ENCODE peak calls at places on chromosomes 7 and 10, in four cellular contexts. Y is HEK293T, N is HepG2, K is K562. H is an unnamed sample.

GRCh38 chr7:99392659-99393362 is 15.6 kb downstream of the PDAP1 start:
- DNase-seq in Y (no peak), N (no peak), K (peak), H (peak)

GRCh38 chr7:101179117-101179779 is 845 bp downstream of the NAT16 start:
- DNase-seq in Y (no peak), N (no peak), K (no peak), H (peak)

GRCh38 chr7:98244871-98245270 is 7.2 kb downstream of the TECPR1 start:
- DNase-seq in Y (no peak), N (no peak), K (no peak), H (no peak)

GRCh38 chr7:26170663-26171062 is 18.7 kb downstream of the NFE2L3 start:
- DNase-seq in Y (no peak), N (no peak), K (no peak), H (no peak)

GRCh38 chr10:110337906-110338305 is 33.2 kb upstream of the SMNDC1 start:
- DNase-seq in Y (no peak), N (no peak), K (no peak), H (no peak)

GRCh38 chr7:19851504-19851903 is 78.1 kb upstream of the TMEM196 start:
- DNase-seq in Y (no peak), N (no peak), K (no peak), H (no peak)

GRCh38 chr10:20855398-20856038 is 41.6 kb downstream of the NEBL start:
- DNase-seq in Y (peak), N (peak), K (peak), H (no peak)

GRCh38 chr7:105656922-105657521 is 75.7 kb upstream of the EFCAB10 start:
- DNase-seq in Y (peak), N (no peak), K (peak), H (peak)

GRCh38 chr7:155214328-155214986 is 83.2 kb upstream of the INSIG1 start:
- DNase-seq in Y (no peak), N (no peak), K (peak), H (no peak)

GRCh38 chr10:98267069-98267893 is 713 bp downstream of the LOXL4 start:
- DNase-seq in Y (no peak), N (no peak), K (no peak), H (no peak)

GRCh38 chr10:3486346-3487065 is 298.5 kb downstream of the KLF6 start:
- DNase-seq in Y (no peak), N (peak), K (no peak), H (peak)

GRCh38 chr7:123711832-123712293 is 36.9 kb downstream of the WASL start:
- DNase-seq in Y (no peak), N (no peak), K (no peak), H (no peak)

GRCh38 chr10:122331615-122332446 is 42.7 kb upstream of the PLEKHA1 start:
- DNase-seq in Y (no peak), N (peak), K (no peak), H (no peak)

GRCh38 chr7:82164813-82165212 is 278.8 kb downstream of the CACNA2D1 start:
- DNase-seq in Y (peak), N (no peak), K (no peak), H (no peak)

GRCh38 chr10:47379901-47380300 is 4.2 kb downstream of the ZNF488 start:
- DNase-seq in Y (no peak), N (no peak), K (no peak), H (no peak)

GRCh38 chr7:121275204-121275603 is 53.6 kb upstream of the WNT16 start:
- DNase-seq in Y (no peak), N (no peak), K (no peak), H (no peak)

GRCh38 chr7:152312316-152312715 is 123.5 kb downstream of the KMT2C start:
- DNase-seq in Y (no peak), N (no peak), K (no peak), H (no peak)

GRCh38 chr7:139774376-139774775 is 3.4 kb downstream of the HIPK2 start:
- DNase-seq in Y (no peak), N (no peak), K (no peak), H (no peak)

GRCh38 chr10:89563861-89564478 is 28.6 kb upstream of the SLC16A12 start:
- DNase-seq in Y (peak), N (peak), K (peak), H (no peak)

GRCh38 chr10:44393834-44394547 is 9.1 kb upstream of the CXCL12 start:
- DNase-seq in Y (no peak), N (no peak), K (no peak), H (no peak)

GRCh38 chr10:10830316-10831061 is 187.2 kb upstream of the CELF2 start:
- DNase-seq in Y (no peak), N (no peak), K (no peak), H (no peak)

GRCh38 chr10:74048433-74048832 is 50.5 kb downstream of the VCL start:
- DNase-seq in Y (no peak), N (no peak), K (no peak), H (no peak)

GRCh38 chr10:46530249-46531186 is 25.9 kb downstream of the GPRIN2 start:
- DNase-seq in Y (no peak), N (peak), K (no peak), H (peak)

GRCh38 chr10:104255244-104255981 is 721 bp downstream of the GSTO1 start:
- DNase-seq in Y (no peak), N (peak), K (no peak), H (no peak)

GRCh38 chr7:158649279-158649678 is 55.3 kb downstream of the NCAPG2 start:
- DNase-seq in Y (no peak), N (peak), K (peak), H (no peak)
- TF ChIP-seq ELF4 in Y (no peak), N (no peak), K (no peak), H (no peak)

DNA sequence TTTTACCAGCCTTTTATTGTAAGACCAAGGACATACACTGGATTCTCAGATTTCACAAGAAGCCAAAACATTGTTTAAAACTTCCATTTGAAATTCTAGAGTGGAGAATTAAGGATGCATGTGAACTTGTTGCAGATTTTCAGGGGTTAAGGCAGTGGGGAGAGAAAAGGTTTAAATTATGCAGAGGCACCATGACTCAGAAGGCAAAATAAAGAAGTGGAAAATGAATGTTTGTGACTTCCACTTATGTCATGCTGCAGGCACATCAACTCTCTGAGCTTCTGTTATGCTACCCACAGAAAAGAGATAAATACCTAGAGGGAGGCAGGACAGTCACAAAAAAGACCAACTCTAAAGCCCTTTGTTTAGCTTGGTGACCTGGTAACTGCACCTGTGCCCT is 84.4 kb upstream of the BET1 start:
- DNase-seq in Y (no peak), N (no peak), K (no peak), H (no peak)
- TF ChIP-seq ELF4 in Y (no peak), N (no peak), K (no peak), H (no peak)

DNA sequence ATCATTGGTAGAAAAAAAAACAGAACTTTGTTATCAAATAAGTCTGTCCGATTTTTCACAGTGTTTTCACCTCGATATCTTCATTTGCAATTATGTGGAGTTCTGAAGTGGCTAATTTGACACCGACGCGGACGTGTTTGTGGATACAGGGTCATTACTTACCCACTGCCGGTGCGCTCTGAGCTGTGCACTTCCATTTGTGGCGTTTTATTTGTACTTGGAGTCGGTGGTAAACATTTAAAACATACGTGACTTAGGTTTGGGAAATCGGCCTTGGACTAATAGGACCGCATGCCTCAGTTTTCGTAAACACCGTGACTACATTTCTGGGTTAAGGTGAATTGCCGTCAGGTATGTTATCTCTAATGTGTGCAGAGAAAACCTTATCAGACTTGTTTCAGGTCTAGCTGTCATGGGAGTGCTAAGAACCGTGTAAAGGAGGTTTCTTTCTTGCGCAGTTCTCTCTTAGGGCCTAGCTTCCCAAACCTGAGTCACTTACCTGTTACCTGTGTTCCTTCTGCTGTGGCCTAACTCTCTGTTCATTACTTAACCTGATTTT is 51.7 kb upstream of the NCF1 start:
- DNase-seq in Y (no peak), N (no peak), K (no peak), H (no peak)
- TF ChIP-seq ELF4 in Y (no peak), N (no peak), K (no peak), H (no peak)

DNA sequence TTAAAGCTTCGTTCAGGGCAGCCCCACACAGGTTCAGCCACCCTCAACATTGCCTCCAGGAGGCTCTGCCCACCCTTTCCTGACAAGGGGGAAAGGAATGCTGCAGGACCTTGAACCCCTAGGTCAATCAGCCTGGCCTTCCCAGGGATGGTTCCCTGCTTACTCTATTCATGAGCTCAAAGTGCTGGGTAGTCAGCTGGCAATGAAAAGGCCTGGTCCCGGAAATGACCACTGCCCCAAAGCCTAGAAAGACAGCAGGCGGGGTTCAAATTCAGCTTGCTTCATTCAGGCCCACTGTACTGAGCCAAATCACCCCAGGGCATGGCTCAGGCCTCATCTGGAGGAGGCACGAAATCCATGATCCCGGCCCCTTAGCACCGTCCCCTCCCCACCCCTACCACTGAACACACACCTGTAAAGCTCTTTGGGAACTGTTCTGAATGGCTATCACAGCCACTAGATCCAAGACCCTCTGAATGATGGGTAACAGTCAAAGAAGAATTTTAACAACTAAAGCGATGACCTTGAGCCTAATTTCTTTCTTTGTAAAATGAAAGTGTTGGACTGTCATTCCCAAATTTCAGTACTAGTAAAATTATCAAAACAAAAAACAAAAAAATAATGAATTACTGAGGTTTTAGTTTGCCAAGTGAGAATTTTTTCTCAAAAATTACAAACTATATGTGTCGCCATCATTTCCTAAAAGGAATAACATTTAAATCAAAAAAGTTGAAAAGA is 1.0 kb downstream of the URGCP start:
- DNase-seq in Y (no peak), N (peak), K (no peak), H (peak)
- TF ChIP-seq ELF4 in Y (no peak), N (no peak), K (no peak), H (no peak)

DNA sequence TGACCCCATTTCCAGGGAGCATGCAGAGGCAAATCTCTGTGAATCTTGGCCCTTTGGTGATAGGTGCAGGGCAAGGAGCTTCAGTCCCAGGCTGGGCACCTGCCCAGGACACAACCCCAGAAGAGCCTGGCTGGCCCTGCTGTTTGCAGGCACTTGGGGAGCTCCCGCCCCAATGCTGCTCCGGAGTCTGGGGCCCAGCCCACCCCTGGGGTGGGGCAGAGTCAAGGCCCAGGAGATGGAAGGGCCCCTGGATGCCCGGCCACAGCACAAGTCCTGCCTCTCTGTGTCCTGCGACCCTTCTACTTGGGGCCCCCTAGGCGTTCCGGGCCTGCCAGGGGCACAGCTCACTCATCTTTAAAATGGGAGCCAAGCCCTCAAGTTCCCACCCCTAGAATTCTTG is 24.7 kb downstream of the PDGFA start:
- DNase-seq in Y (no peak), N (no peak), K (no peak), H (no peak)
- TF ChIP-seq ELF4 in Y (no peak), N (no peak), K (no peak), H (no peak)

GRCh38 chr7:2069472-2069860 is 163.3 kb downstream of the MAD1L1 start:
- DNase-seq in Y (no peak), N (no peak), K (no peak), H (no peak)

GRCh38 chr7:2071133-2071832 is 161.5 kb downstream of the MAD1L1 start:
- DNase-seq in Y (no peak), N (no peak), K (peak), H (peak)

GRCh38 chr7:2066251-2066919 is 166.4 kb downstream of the MAD1L1 start:
- DNase-seq in Y (no peak), N (no peak), K (no peak), H (no peak)

GRCh38 chr7:2070151-2070763 is 162.5 kb downstream of the MAD1L1 start:
- DNase-seq in Y (no peak), N (no peak), K (peak), H (no peak)

DNA sequence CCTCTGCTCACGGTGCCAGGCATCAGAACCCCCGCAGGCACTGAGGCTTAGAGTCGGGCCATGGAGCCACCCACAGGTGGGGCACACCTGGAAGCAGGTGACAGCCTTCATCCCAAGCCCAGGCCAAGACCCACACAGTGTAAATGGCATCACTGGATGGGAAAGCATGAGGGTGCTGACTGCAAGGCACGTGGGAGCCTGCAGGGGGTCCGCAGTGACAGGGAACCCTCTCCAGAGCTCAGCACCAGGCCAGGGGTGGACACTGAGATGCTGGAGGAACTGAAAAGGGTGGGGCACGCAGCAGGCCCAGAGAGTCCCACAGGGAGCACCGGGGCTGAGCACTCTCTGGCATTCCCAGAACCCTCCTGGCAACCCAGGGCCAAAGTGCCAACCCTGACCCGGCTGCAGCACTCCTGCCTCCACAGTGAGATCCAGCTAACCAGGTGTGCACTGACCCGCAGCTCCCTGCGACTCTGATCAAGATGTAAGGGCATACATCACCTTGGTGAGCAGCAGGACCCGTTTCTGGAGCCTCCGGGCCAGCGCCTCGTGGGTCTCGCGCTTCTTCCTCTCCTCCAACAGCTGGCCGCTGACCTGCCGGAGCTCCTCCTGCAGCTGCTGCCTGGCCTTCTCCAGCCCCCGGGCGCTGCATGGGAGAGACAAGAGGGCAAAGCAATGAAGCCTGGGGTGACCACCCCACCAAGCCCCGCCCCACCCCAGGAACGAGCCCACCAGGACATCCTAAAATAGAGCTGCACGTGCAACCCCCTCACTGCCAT is 163.9 kb downstream of the MAD1L1 start:
- DNase-seq in Y (no peak), N (no peak), K (no peak), H (no peak)
- TF ChIP-seq ELF4 in Y (no peak), N (no peak), K (no peak), H (no peak)

GRCh38 chr10:6165221-6165725 is 37.5 kb upstream of the PFKFB3 start:
- DNase-seq in Y (no peak), N (no peak), K (no peak), H (no peak)

GRCh38 chr10:6161913-6162312 is 40.8 kb upstream of the PFKFB3 start:
- DNase-seq in Y (no peak), N (no peak), K (no peak), H (no peak)

GRCh38 chr10:6162589-6163356 is 40.0 kb upstream of the PFKFB3 start:
- DNase-seq in Y (peak), N (no peak), K (peak), H (peak)

GRCh38 chr10:6164271-6165095 is 38.2 kb upstream of the PFKFB3 start:
- DNase-seq in Y (no peak), N (no peak), K (no peak), H (no peak)

GRCh38 chr10:6163364-6164270 is 39.1 kb upstream of the PFKFB3 start:
- DNase-seq in Y (peak), N (no peak), K (peak), H (peak)
- TF ChIP-seq ELF4 in Y (no peak), N (no peak), K (no peak), H (peak)

DNA sequence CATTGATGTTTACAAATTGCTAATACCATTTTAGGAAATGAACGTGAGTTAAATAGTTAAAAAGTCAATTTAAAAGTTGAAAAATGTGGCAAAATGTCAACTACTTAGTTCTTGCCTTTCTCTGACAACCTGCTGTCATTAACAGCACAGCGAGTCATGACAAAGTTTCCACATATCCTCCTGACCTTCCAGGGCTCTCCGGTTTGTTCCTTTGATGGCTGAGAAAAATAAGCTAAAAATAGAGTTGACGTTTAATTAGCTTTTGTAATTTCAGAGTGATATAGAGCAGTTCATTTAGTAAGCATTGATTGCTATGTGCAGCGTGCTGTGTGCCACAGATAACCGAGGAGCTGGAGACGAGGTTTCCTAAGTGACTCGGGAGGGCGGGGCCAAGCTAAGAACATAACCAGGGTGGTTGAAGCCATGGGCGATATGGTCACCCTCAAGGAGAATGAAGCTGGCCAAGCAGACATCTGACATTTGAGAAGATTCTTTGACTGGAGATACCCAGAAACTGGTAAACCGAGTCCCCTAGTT is 47.9 kb downstream of the OGDH start:
- DNase-seq in Y (no peak), N (no peak), K (no peak), H (no peak)
- TF ChIP-seq ELF4 in Y (no peak), N (no peak), K (no peak), H (no peak)

H was measured in WTC11.